ENCODE peak calls at places on chromosome 14, in six cellular contexts. One of them, this sample, is unnamed.

GRCh38 chr14:81831128-81831815 is 297.6 kb upstream of the SEL1L start:
- DNase-seq in posterior cingulate gyrus: no peak
- DNase-seq in CD4-positive, alpha-beta T cell: no peak
- DNase-seq in RWPE1: no peak
- DNase-seq in neural progenitor cell: peak
- DNase-seq in RCC 7860: no peak
- DNase-seq in this sample: no peak

GRCh38 chr14:53126705-53127104 is 26.4 kb downstream of the DDHD1 start:
- DNase-seq in posterior cingulate gyrus: no peak
- DNase-seq in CD4-positive, alpha-beta T cell: no peak
- DNase-seq in RWPE1: no peak
- DNase-seq in neural progenitor cell: no peak
- DNase-seq in RCC 7860: no peak
- DNase-seq in this sample: no peak

GRCh38 chr14:79584679-79585078 is 626.6 kb downstream of the DIO2 start:
- DNase-seq in posterior cingulate gyrus: no peak
- DNase-seq in CD4-positive, alpha-beta T cell: no peak
- DNase-seq in RWPE1: no peak
- DNase-seq in neural progenitor cell: no peak
- DNase-seq in RCC 7860: peak
- DNase-seq in this sample: no peak

GRCh38 chr14:20630340-20631022 is 11.0 kb downstream of the OR6S1 start:
- DNase-seq in posterior cingulate gyrus: no peak
- DNase-seq in CD4-positive, alpha-beta T cell: no peak
- DNase-seq in RWPE1: no peak
- DNase-seq in neural progenitor cell: peak
- DNase-seq in RCC 7860: peak
- DNase-seq in this sample: peak

GRCh38 chr14:79861111-79861510 is 350.2 kb downstream of the DIO2 start:
- DNase-seq in posterior cingulate gyrus: no peak
- DNase-seq in CD4-positive, alpha-beta T cell: no peak
- DNase-seq in RWPE1: no peak
- DNase-seq in neural progenitor cell: no peak
- DNase-seq in RCC 7860: no peak
- DNase-seq in this sample: no peak

GRCh38 chr14:21191809-21192446 is 36.1 kb upstream of the OR5AU1 start:
- DNase-seq in posterior cingulate gyrus: peak
- DNase-seq in CD4-positive, alpha-beta T cell: peak
- DNase-seq in RWPE1: no peak
- DNase-seq in neural progenitor cell: peak
- DNase-seq in RCC 7860: no peak
- DNase-seq in this sample: peak

GRCh38 chr14:61822458-61822857 is 60.2 kb downstream of the SNAPC1 start:
- DNase-seq in posterior cingulate gyrus: no peak
- DNase-seq in CD4-positive, alpha-beta T cell: no peak
- DNase-seq in RWPE1: no peak
- DNase-seq in neural progenitor cell: no peak
- DNase-seq in RCC 7860: no peak
- DNase-seq in this sample: no peak

GRCh38 chr14:42110167-42110566 is 503.5 kb downstream of the LRFN5 start:
- DNase-seq in posterior cingulate gyrus: no peak
- DNase-seq in CD4-positive, alpha-beta T cell: no peak
- DNase-seq in RWPE1: peak
- DNase-seq in neural progenitor cell: peak
- DNase-seq in RCC 7860: peak
- DNase-seq in this sample: no peak

GRCh38 chr14:24080142-24080530 is 8.8 kb downstream of the CPNE6 start:
- DNase-seq in posterior cingulate gyrus: peak
- DNase-seq in CD4-positive, alpha-beta T cell: no peak
- DNase-seq in RWPE1: no peak
- DNase-seq in neural progenitor cell: peak
- DNase-seq in RCC 7860: no peak
- DNase-seq in this sample: no peak

GRCh38 chr14:50059773-50060629 is 56.4 kb downstream of the VCPKMT start:
- DNase-seq in posterior cingulate gyrus: no peak
- DNase-seq in CD4-positive, alpha-beta T cell: no peak
- DNase-seq in RWPE1: no peak
- DNase-seq in neural progenitor cell: no peak
- DNase-seq in RCC 7860: no peak
- DNase-seq in this sample: no peak

GRCh38 chr14:34676516-34677211 is 37.7 kb downstream of the CFL2 start:
- DNase-seq in posterior cingulate gyrus: no peak
- DNase-seq in CD4-positive, alpha-beta T cell: no peak
- DNase-seq in RWPE1: no peak
- DNase-seq in neural progenitor cell: no peak
- DNase-seq in RCC 7860: no peak
- DNase-seq in this sample: no peak

GRCh38 chr14:80535171-80535570 is 323.9 kb upstream of the DIO2 start:
- DNase-seq in posterior cingulate gyrus: no peak
- DNase-seq in CD4-positive, alpha-beta T cell: no peak
- DNase-seq in RWPE1: no peak
- DNase-seq in neural progenitor cell: no peak
- DNase-seq in RCC 7860: no peak
- DNase-seq in this sample: no peak

GRCh38 chr14:25049559-25050493 is at the start of gene STXBP6:
- DNase-seq in posterior cingulate gyrus: peak
- DNase-seq in CD4-positive, alpha-beta T cell: no peak
- DNase-seq in RWPE1: peak
- DNase-seq in neural progenitor cell: peak
- DNase-seq in RCC 7860: peak
- DNase-seq in this sample: peak

GRCh38 chr14:52055215-52055614 is 13.6 kb downstream of the NID2 start:
- DNase-seq in posterior cingulate gyrus: no peak
- DNase-seq in CD4-positive, alpha-beta T cell: no peak
- DNase-seq in RWPE1: no peak
- DNase-seq in neural progenitor cell: no peak
- DNase-seq in RCC 7860: no peak
- DNase-seq in this sample: no peak

GRCh38 chr14:24136684-24137528 is 912 bp downstream of the PSME1 start:
- DNase-seq in posterior cingulate gyrus: no peak
- DNase-seq in CD4-positive, alpha-beta T cell: no peak
- DNase-seq in RWPE1: no peak
- DNase-seq in neural progenitor cell: no peak
- DNase-seq in RCC 7860: no peak
- DNase-seq in this sample: no peak

GRCh38 chr14:69181491-69181890 is 9.8 kb upstream of the EXD2 start:
- DNase-seq in posterior cingulate gyrus: no peak
- DNase-seq in CD4-positive, alpha-beta T cell: no peak
- DNase-seq in RWPE1: no peak
- DNase-seq in neural progenitor cell: no peak
- DNase-seq in RCC 7860: no peak
- DNase-seq in this sample: no peak

This sample was measured in amygdala.